ENCODE peak calls at places on chromosome 18, in ten cellular contexts. D is H7; J is activated CD4-positive, CD25-positive, alpha-beta regulatory T cell treated with anti-CD3 and anti-CD28 coated beads, Interleukin-2, amount 50 U/mL, for 72 hours; Z is non-pigmented ciliary epithelial cell; P is NCI-H2029; M is naive thymus-derived CD4-positive, alpha-beta T cell; T is naive thymus-derived CD8-positive, alpha-beta T cell; G is activated CD8-positive, alpha-beta memory T cell treated with anti-CD3 and anti-CD28 coated beads, Interleukin-2, amount 50 U/mL, for 4 hours; L is cardiac fibroblast; E is AG20443. C is an unnamed sample.
A peak's percentile ranks its signal among the peaks of the same experiment; 100 is the strongest.

GRCh38 chr18:68796936-68797690 is 767 bp upstream of the CCDC102B start:
- DNase-seq in D (peak; percentile 6), J (no peak), Z (peak; percentile 44), P (no peak), M (no peak), T (no peak), G (no peak), L (peak; percentile 95), E (peak; percentile 11), C (no peak)

GRCh38 chr18:74731097-74731496 is 133.4 kb downstream of the ZNF407 start:
- DNase-seq in D (no peak), J (no peak), Z (peak; percentile 50), P (no peak), M (no peak), T (no peak), G (no peak), L (peak; percentile 71), E (peak; percentile 60), C (no peak)

GRCh38 chr18:32919799-32920198 is 147.0 kb upstream of the KLHL14 start:
- DNase-seq in D (peak; percentile 68), J (no peak), Z (no peak), P (peak; percentile 3), M (no peak), T (no peak), G (no peak), L (peak; percentile 28), E (no peak), C (peak; percentile 67)

GRCh38 chr18:26386421-26386820 is 160.2 kb downstream of the TAF4B start:
- DNase-seq in D (no peak), J (no peak), Z (no peak), P (no peak), M (no peak), T (no peak), G (no peak), L (peak; percentile 82), E (no peak), C (no peak)

GRCh38 chr18:46756172-46756558 is 688 bp downstream of the ST8SIA5 start:
- DNase-seq in D (no peak), J (no peak), Z (no peak), P (no peak), M (no peak), T (no peak), G (no peak), L (no peak), E (no peak), C (no peak)

GRCh38 chr18:9910709-9911108 is 3.1 kb upstream of the VAPA start:
- DNase-seq in D (no peak), J (no peak), Z (no peak), P (no peak), M (no peak), T (no peak), G (no peak), L (no peak), E (no peak), C (no peak)

GRCh38 chr18:55229682-55230081 is 270.4 kb upstream of the CCDC68 start:
- DNase-seq in D (no peak), J (no peak), Z (no peak), P (no peak), M (no peak), T (no peak), G (no peak), L (no peak), E (no peak), C (no peak)

GRCh38 chr18:53004798-53005197 is 664.8 kb downstream of the DCC start:
- DNase-seq in D (peak; percentile 1), J (no peak), Z (no peak), P (no peak), M (no peak), T (no peak), G (no peak), L (no peak), E (no peak), C (no peak)

GRCh38 chr18:22093731-22094374 is 75.5 kb upstream of the GATA6 start:
- DNase-seq in D (no peak), J (no peak), Z (no peak), P (no peak), M (no peak), T (no peak), G (no peak), L (no peak), E (no peak), C (no peak)

GRCh38 chr18:21991081-21991534 is 178.3 kb upstream of the GATA6 start:
- DNase-seq in D (peak; percentile 18), J (no peak), Z (no peak), P (no peak), M (no peak), T (no peak), G (no peak), L (no peak), E (no peak), C (no peak)